ENCODE peak calls at places on chromosomes 5 and 9, in eight cellular contexts. P, K, F, J, A, Q, T and D are unnamed samples.
A peak's percentile ranks its signal among the peaks of the same experiment; 100 is the strongest.

GRCh38 chr5:96081276-96081858 is 119.7 kb upstream of the ELL2 start:
- DNase-seq in P (no peak), K (no peak), F (no peak), J (no peak), A (no peak), Q (no peak), T (no peak), D (no peak)

GRCh38 chr5:97968346-97968745 is 785.3 kb upstream of the RIOK2 start:
- DNase-seq in P (no peak), K (no peak), F (no peak), J (no peak), A (no peak), Q (no peak), T (no peak), D (no peak)

GRCh38 chr9:20209421-20210340 is 412.6 kb downstream of the MLLT3 start:
- DNase-seq in P (no peak), K (peak; percentile 66), F (no peak), J (no peak), A (peak; percentile 73), Q (no peak), T (no peak), D (no peak)

GRCh38 chr5:36878421-36879088 is 2.0 kb downstream of the NIPBL start:
- DNase-seq in P (peak; percentile 61), K (peak; percentile 84), F (peak; percentile 85), J (peak; percentile 70), A (no peak), Q (no peak), T (no peak), D (peak; percentile 91)

GRCh38 chr5:2747372-2748179 is 3.9 kb downstream of the IRX2 start:
- DNase-seq in P (no peak), K (no peak), F (no peak), J (no peak), A (no peak), Q (no peak), T (no peak), D (no peak)

GRCh38 chr9:133861103-133861502 is 123.0 kb upstream of the SARDH start:
- DNase-seq in P (no peak), K (no peak), F (no peak), J (no peak), A (no peak), Q (no peak), T (no peak), D (no peak)

GRCh38 chr5:134642931-134643530 is 5.6 kb upstream of the SEC24A start:
- DNase-seq in P (no peak), K (no peak), F (no peak), J (no peak), A (no peak), Q (no peak), T (no peak), D (no peak)

GRCh38 chr5:124342027-124342471 is 404.4 kb downstream of the ZNF608 start:
- DNase-seq in P (peak; percentile 94), K (peak; percentile 12), F (no peak), J (no peak), A (no peak), Q (no peak), T (no peak), D (no peak)

GRCh38 chr9:131669234-131670172 is 70.4 kb downstream of the RAPGEF1 start:
- DNase-seq in P (peak; percentile 47), K (no peak), F (no peak), J (no peak), A (peak; percentile 31), Q (no peak), T (no peak), D (no peak)

GRCh38 chr5:144205141-144205551 is 34.5 kb downstream of the KCTD16 start:
- DNase-seq in P (peak; percentile 8), K (peak; percentile 40), F (peak; percentile 63), J (no peak), A (no peak), Q (no peak), T (no peak), D (peak; percentile 75)

GRCh38 chr9:109440797-109441287 is 57.3 kb downstream of the PTPN3 start:
- DNase-seq in P (peak; percentile 21), K (peak; percentile 77), F (peak; percentile 65), J (peak; percentile 88), A (peak; percentile 68), Q (peak; percentile 70), T (no peak), D (peak; percentile 86)